ENCODE peak calls at places on chromosomes 5 and 9, in eight cellular contexts. R is SK-N-DZ; T is T1000; Q is AG20443; A is AG08396; N is non-pigmented ciliary epithelial cell; Y is stimulated activated CD4-positive, alpha-beta T cell treated with anti-CD3 and anti-CD28 coated beads, TNF-alpha, amount 100 ng/mL, for 1 hour; M is activated effector memory CD4-positive, alpha-beta T cell treated with Interleukin-2 at 50 U/mL for 16 hours. J is an unnamed sample.
A peak's percentile ranks its signal among the peaks of the same experiment; 100 is the strongest.

GRCh38 chr5:6858419-6858818 is 145.2 kb downstream of the TENT4A start:
- DNase-seq in R (no peak), T (no peak), Q (no peak), A (no peak), N (no peak), Y (no peak), M (no peak), J (peak; percentile 55)

GRCh38 chr9:20032413-20033006 is 243.7 kb upstream of the SLC24A2 start:
- DNase-seq in R (no peak), T (no peak), Q (no peak), A (no peak), N (no peak), Y (no peak), M (no peak), J (no peak)

GRCh38 chr5:133985540-133986180 is 17.2 kb upstream of the C5orf15 start:
- DNase-seq in R (no peak), T (no peak), Q (no peak), A (no peak), N (no peak), Y (no peak), M (no peak), J (no peak)

GRCh38 chr5:139644001-139644456 is 4.1 kb upstream of the CXXC5 start:
- DNase-seq in R (no peak), T (no peak), Q (no peak), A (no peak), N (no peak), Y (no peak), M (no peak), J (no peak)

GRCh38 chr5:18375637-18376036 is 741.4 kb downstream of the TAF11L14 start:
- DNase-seq in R (peak; percentile 77), T (no peak), Q (no peak), A (no peak), N (no peak), Y (no peak), M (no peak), J (peak; percentile 29)

GRCh38 chr5:37721447-37721871 is 118.4 kb downstream of the GDNF start:
- DNase-seq in R (no peak), T (no peak), Q (no peak), A (no peak), N (no peak), Y (no peak), M (no peak), J (no peak)

GRCh38 chr9:133769511-133770075 is 31.4 kb upstream of the SARDH start:
- DNase-seq in R (no peak), T (no peak), Q (no peak), A (no peak), N (no peak), Y (no peak), M (no peak), J (no peak)

GRCh38 chr5:32753051-32753450 is 41.9 kb downstream of the NPR3 start:
- DNase-seq in R (no peak), T (no peak), Q (peak; percentile 60), A (peak; percentile 12), N (no peak), Y (no peak), M (no peak), J (no peak)

GRCh38 chr9:77991191-77991590 is 40.4 kb downstream of the GNAQ start:
- DNase-seq in R (no peak), T (no peak), Q (no peak), A (no peak), N (no peak), Y (no peak), M (no peak), J (no peak)

GRCh38 chr9:134633362-134634142 is 8.1 kb upstream of the COL5A1 start:
- DNase-seq in R (no peak), T (no peak), Q (no peak), A (no peak), N (no peak), Y (no peak), M (no peak), J (no peak)

GRCh38 chr9:135339378-135339973 is 140.1 kb upstream of the PPP1R26 start:
- DNase-seq in R (no peak), T (no peak), Q (no peak), A (no peak), N (no peak), Y (no peak), M (no peak), J (no peak)

GRCh38 chr9:76419782-76420380 is 25.7 kb upstream of the RFK start:
- DNase-seq in R (no peak), T (no peak), Q (peak; percentile 50), A (peak; percentile 36), N (no peak), Y (no peak), M (no peak), J (peak; percentile 49)

GRCh38 chr9:38641985-38642864 is 21.8 kb upstream of the ANKRD18A start:
- DNase-seq in R (peak; percentile 71), T (no peak), Q (no peak), A (no peak), N (no peak), Y (no peak), M (no peak), J (no peak)

GRCh38 chr5:154165886-154166285 is 24.6 kb upstream of the GALNT10 start:
- DNase-seq in R (peak; percentile 38), T (no peak), Q (no peak), A (no peak), N (no peak), Y (no peak), M (no peak), J (peak; percentile 74)

GRCh38 chr5:118548761-118549160 is 439.6 kb downstream of the DTWD2 start:
- DNase-seq in R (no peak), T (peak; percentile 6), Q (peak; percentile 55), A (peak; percentile 11), N (peak; percentile 48), Y (no peak), M (no peak), J (peak; percentile 39)

GRCh38 chr9:88990721-88991065 is 575 bp upstream of the S1PR3 start:
- DNase-seq in R (no peak), T (no peak), Q (no peak), A (no peak), N (no peak), Y (no peak), M (no peak), J (peak; percentile 26)

GRCh38 chr5:56170557-56170956 is 62.6 kb downstream of the ANKRD55 start:
- DNase-seq in R (no peak), T (peak; percentile 18), Q (peak; percentile 67), A (peak; percentile 41), N (no peak), Y (no peak), M (no peak), J (no peak)

GRCh38 chr5:53779541-53779981 is 219.1 kb downstream of the NDUFS4 start:
- DNase-seq in R (no peak), T (no peak), Q (peak; percentile 76), A (peak; percentile 75), N (peak; percentile 24), Y (no peak), M (no peak), J (no peak)

GRCh38 chr5:134063421-134063820 is 51.1 kb upstream of the TCF7 start:
- DNase-seq in R (no peak), T (no peak), Q (no peak), A (no peak), N (no peak), Y (no peak), M (no peak), J (no peak)

GRCh38 chr9:124137009-124137943 is 120.5 kb upstream of the NEK6 start:
- DNase-seq in R (no peak), T (no peak), Q (peak; percentile 56), A (no peak), N (no peak), Y (no peak), M (no peak), J (no peak)

GRCh38 chr5:24789631-24790354 is 145.0 kb upstream of the CDH10 start:
- DNase-seq in R (no peak), T (no peak), Q (no peak), A (no peak), N (no peak), Y (no peak), M (no peak), J (no peak)

GRCh38 chr9:1939926-1940368 is 75.2 kb upstream of the SMARCA2 start:
- DNase-seq in R (peak; percentile 2), T (no peak), Q (peak; percentile 48), A (peak; percentile 12), N (no peak), Y (no peak), M (no peak), J (peak; percentile 77)

GRCh38 chr9:131395027-131395744 is 1.3 kb downstream of the PRRC2B start:
- DNase-seq in R (no peak), T (no peak), Q (no peak), A (peak; percentile 36), N (no peak), Y (peak; percentile 53), M (peak; percentile 65), J (peak; percentile 47)

GRCh38 chr5:40497573-40497972 is 182.1 kb upstream of the PTGER4 start:
- DNase-seq in R (no peak), T (no peak), Q (no peak), A (no peak), N (peak; percentile 65), Y (no peak), M (no peak), J (no peak)

GRCh38 chr5:96652769-96653455 is 9.3 kb upstream of the CAST start:
- DNase-seq in R (no peak), T (peak; percentile 75), Q (no peak), A (no peak), N (no peak), Y (no peak), M (no peak), J (peak; percentile 6)

GRCh38 chr5:146662229-146662628 is 146.2 kb upstream of the GPR151 start:
- DNase-seq in R (no peak), T (no peak), Q (peak; percentile 17), A (no peak), N (no peak), Y (no peak), M (no peak), J (peak; percentile 35)

GRCh38 chr5:128536861-128537305 is 1.2 kb downstream of the FBN2 start:
- DNase-seq in R (peak; percentile 33), T (no peak), Q (no peak), A (no peak), N (no peak), Y (no peak), M (no peak), J (peak; percentile 11)

GRCh38 chr9:306907-307306 is 92.2 kb downstream of the DOCK8 start:
- DNase-seq in R (no peak), T (no peak), Q (no peak), A (no peak), N (no peak), Y (no peak), M (peak; percentile 17), J (no peak)

GRCh38 chr9:2473691-2474090 is 147.9 kb upstream of the VLDLR start:
- DNase-seq in R (no peak), T (no peak), Q (no peak), A (no peak), N (no peak), Y (no peak), M (no peak), J (no peak)

GRCh38 chr5:74380193-74380592 is 260.3 kb downstream of the ENC1 start:
- DNase-seq in R (no peak), T (no peak), Q (no peak), A (no peak), N (no peak), Y (no peak), M (no peak), J (no peak)

GRCh38 chr5:140312067-140312790 is 9.3 kb upstream of the PFDN1 start:
- DNase-seq in R (no peak), T (peak; percentile 37), Q (peak; percentile 65), A (no peak), N (peak; percentile 89), Y (no peak), M (no peak), J (no peak)

GRCh38 chr5:26192496-26192895 is 845.9 kb downstream of the CDH9 start:
- DNase-seq in R (no peak), T (no peak), Q (no peak), A (no peak), N (peak; percentile 1), Y (no peak), M (no peak), J (no peak)

GRCh38 chr5:88882321-88883038 is 504 bp downstream of the MEF2C start:
- DNase-seq in R (no peak), T (no peak), Q (no peak), A (no peak), N (no peak), Y (no peak), M (no peak), J (peak; percentile 22)